ENCODE peak calls at places on chromosome 3, in nine cellular contexts. D, V, N, A, K, W, E, F and L are unnamed samples.
A peak's percentile ranks its signal among the peaks of the same experiment; 100 is the strongest.

GRCh38 chr3:63931290-63931689 is 19.1 kb upstream of the SCAANT1 start:
- DNase-seq in K (no peak), N (no peak), V (no peak), A (no peak), E (no peak), W (no peak), D (no peak), F (no peak), L (no peak)

GRCh38 chr3:72186485-72186864 is 401.5 kb upstream of the PROK2 start:
- DNase-seq in K (no peak), N (no peak), A (no peak), D (no peak), W (no peak), E (no peak), F (no peak), V (no peak), L (no peak)

GRCh38 chr3:44442591-44443309 is 34.7 kb downstream of the ZNF445 start:
- DNase-seq in D (no peak), F (no peak), W (no peak), N (peak; percentile 20), A (no peak), K (no peak), E (no peak), V (no peak), L (no peak)

GRCh38 chr3:176430244-176430893 is 766.9 kb downstream of the TBL1XR1 start:
- DNase-seq in D (no peak), K (no peak), N (peak; percentile 59), W (no peak), V (no peak), E (peak; percentile 34), F (no peak), A (no peak), L (no peak)

GRCh38 chr3:94234177-94234788 is 171.4 kb downstream of the NSUN3 start:
- DNase-seq in N (peak; percentile 44), V (peak; percentile 7), E (peak; percentile 22), A (no peak), K (no peak), F (no peak), W (no peak), D (no peak), L (no peak)

GRCh38 chr3:37709946-37710345 is 151.7 kb upstream of the CTDSPL start:
- DNase-seq in D (no peak), A (no peak), E (no peak), K (no peak), N (no peak), W (no peak), V (no peak), F (peak; percentile 69), L (no peak)

GRCh38 chr3:119149484-119149883 is 3.5 kb downstream of the TEX55 start:
- DNase-seq in A (no peak), V (no peak), F (no peak), E (no peak), W (no peak), K (no peak), D (no peak), N (no peak), L (no peak)

GRCh38 chr3:134874737-134875413 is 79.8 kb downstream of the EPHB1 start:
- DNase-seq in D (no peak), V (no peak), E (no peak), F (no peak), K (no peak), W (no peak), N (no peak), A (no peak), L (no peak)

GRCh38 chr3:37646865-37647264 is 214.8 kb upstream of the CTDSPL start:
- DNase-seq in V (no peak), W (no peak), K (no peak), N (no peak), E (no peak), F (no peak), A (no peak), D (no peak), L (no peak)

GRCh38 chr3:162769559-162769958 is 1273.0 kb downstream of the OTOL1 start:
- DNase-seq in W (no peak), E (no peak), K (no peak), D (no peak), A (no peak), V (no peak), F (no peak), N (no peak), L (no peak)

GRCh38 chr3:190269096-190269495 is 53.1 kb downstream of the CLDN1 start:
- DNase-seq in D (no peak), K (no peak), W (no peak), A (no peak), F (no peak), V (no peak), N (no peak), E (no peak), L (no peak)

GRCh38 chr3:143266512-143266911 is 146.9 kb downstream of the CHST2 start:
- DNase-seq in K (no peak), D (no peak), V (no peak), N (no peak), E (no peak), F (no peak), W (no peak), A (no peak), L (no peak)

GRCh38 chr3:5038243-5038642 is 59.0 kb downstream of the BHLHE40 start:
- DNase-seq in W (no peak), V (no peak), K (no peak), F (no peak), E (no peak), N (no peak), A (no peak), D (no peak), L (no peak)

GRCh38 chr3:77150028-77150427 is 110.1 kb downstream of the ROBO2 start:
- DNase-seq in F (no peak), N (no peak), E (no peak), W (no peak), K (no peak), A (no peak), V (no peak), D (no peak), L (no peak)

GRCh38 chr3:51673802-51674654 is 3.0 kb downstream of the TEX264 start:
- DNase-seq in F (no peak), E (no peak), V (no peak), K (no peak), W (peak; percentile 5), N (no peak), A (peak; percentile 52), D (no peak), L (no peak)

GRCh38 chr3:51675201-51675611 is 4.2 kb downstream of the TEX264 start:
- DNase-seq in W (no peak), V (no peak), A (peak; percentile 5), D (no peak), N (no peak), F (no peak), K (no peak), E (no peak), L (no peak)

GRCh38 chr3:51677358-51677757 is 6.3 kb downstream of the TEX264 start:
- DNase-seq in W (no peak), A (peak; percentile 25), K (no peak), F (no peak), D (no peak), E (no peak), V (no peak), N (no peak), L (no peak)

GRCh38 chr3:51678186-51678585 is 7.1 kb downstream of the TEX264 start:
- DNase-seq in K (no peak), W (no peak), D (no peak), A (no peak), F (no peak), N (no peak), E (no peak), V (no peak), L (no peak)

GRCh38 chr3:51676102-51676640 is 5.1 kb downstream of the TEX264 start:
- DNase-seq in D (no peak), V (no peak), E (no peak), W (no peak), K (no peak), F (no peak), A (no peak), N (no peak), L (no peak)
- H3K27ac ChIP-seq in D (no peak overlapping the region), V (no peak overlapping the region), E (no peak overlapping the region), W (no peak overlapping the region), K (no peak overlapping the region), F (no peak overlapping the region), A (no peak overlapping the region), N (no peak overlapping the region), L (no peak overlapping the region)

GRCh38 chr3:197958346-197958745 is 1.7 kb upstream of the LMLN start:
- DNase-seq in V (no peak), F (no peak), A (no peak), K (no peak), N (no peak), D (no peak), W (no peak), E (no peak), L (no peak)

GRCh38 chr3:197957775-197958103 is 2.3 kb upstream of the LMLN start:
- DNase-seq in E (no peak), N (no peak), V (no peak), A (no peak), F (no peak), D (no peak), K (no peak), W (no peak), L (no peak)

GRCh38 chr3:197956070-197956469 is 3.9 kb upstream of the LMLN start:
- DNase-seq in W (no peak), K (no peak), D (no peak), E (no peak), A (no peak), N (no peak), F (no peak), V (no peak), L (no peak)

GRCh38 chr3:197953881-197954280 is 3.9 kb downstream of the RPL35A start:
- DNase-seq in K (peak; percentile 23), D (no peak), A (no peak), N (no peak), W (no peak), F (no peak), V (no peak), E (no peak), L (no peak)

DNA sequence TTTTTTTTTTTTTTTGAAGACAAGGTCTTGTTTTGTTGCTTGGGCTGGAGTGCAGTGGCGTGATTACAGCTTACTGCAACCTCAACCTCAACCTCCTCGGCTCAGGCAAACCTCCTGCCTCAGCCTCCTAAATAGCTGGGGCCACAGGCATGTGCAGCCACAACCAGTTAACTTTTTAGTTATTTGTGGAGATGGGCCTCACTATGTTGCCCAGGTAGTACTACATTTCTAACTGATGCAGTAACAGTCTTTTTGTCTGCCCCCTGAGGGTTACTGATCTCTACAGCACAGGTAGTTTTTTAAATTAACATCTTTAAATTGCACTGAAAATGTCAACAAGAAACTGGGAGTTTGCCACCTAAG is 3.4 kb upstream of the LMLN start:
- DNase-seq in A (no peak), N (no peak), F (no peak), V (no peak), W (no peak), D (no peak), E (no peak), K (no peak), L (no peak)
- H3K4me1 ChIP-seq in A (no peaks in the 10 kb centered on the region), N (peaks cover 19% of the 10 kb centered on the region), F (peaks cover 63% of the 10 kb centered on the region), V (peaks cover 61% of the 10 kb centered on the region), W (peaks cover 7% of the 10 kb centered on the region), D (peaks cover 15% of the 10 kb centered on the region), E (peaks cover 17% of the 10 kb centered on the region), K (peaks cover 37% of the 10 kb centered on the region), L (peaks cover 45% of the 10 kb centered on the region)

GRCh38 chr3:125679258-125679657 is 84.0 kb upstream of the OSBPL11 start:
- DNase-seq in E (no peak), N (no peak), D (no peak), W (no peak), V (no peak), A (no peak), F (no peak), K (no peak), L (no peak)
- TF ChIP-seq CTCF in E (no peak), N (no peak), D (no peak), W (no peak), V (no peak), A (no peak), F (no peak), K (no peak), L (no peak)

GRCh38 chr3:46978381-46978780 is 1.1 kb upstream of the NBEAL2 start:
- DNase-seq in F (peak; percentile 46), V (no peak), W (no peak), A (no peak), E (no peak), K (no peak), D (no peak), N (no peak), L (no peak)
- H3K27ac ChIP-seq in F (peak overlapping the region; percentile 91), V (peak overlapping the region; percentile 87), W (no peak overlapping the region), A (peak overlapping the region; percentile 95), E (peak overlapping the region; percentile 77), K (peak overlapping the region; percentile 93), D (peak overlapping the region; percentile 82), N (no peak overlapping the region), L (no peak overlapping the region)